ENCODE peak calls at places on chromosome 5, in six cellular contexts. G is GM12865; O is CD4-positive, alpha-beta T cell; D is B cell; T is tibial nerve; U is BE2C. N is an unnamed sample.

GRCh38 chr5:125311743-125312142 is 565.3 kb upstream of the ZNF608 start:
- DNase-seq in T (no peak), O (no peak), D (no peak), U (no peak), G (no peak), N (no peak)

GRCh38 chr5:80124111-80124510 is 89.0 kb downstream of the THBS4 start:
- DNase-seq in T (no peak), D (no peak), U (no peak), O (no peak), G (no peak), N (no peak)

GRCh38 chr5:95786821-95787408 is 35.6 kb downstream of the GLRX start:
- DNase-seq in O (no peak), G (no peak), D (no peak), T (no peak), U (no peak), N (no peak)

GRCh38 chr5:125117556-125117955 is 371.1 kb upstream of the ZNF608 start:
- DNase-seq in G (no peak), U (no peak), O (no peak), D (no peak), T (no peak), N (no peak)

GRCh38 chr5:66713998-66714397 is 117.8 kb downstream of the MAST4 start:
- DNase-seq in D (no peak), G (peak; percentile 31), T (no peak), O (no peak), U (no peak), N (peak; percentile 17)

GRCh38 chr5:134581241-134581981 is 51.2 kb downstream of the SAR1B start:
- DNase-seq in T (no peak), D (no peak), G (no peak), O (no peak), U (no peak), N (no peak)

GRCh38 chr5:89936576-89936975 is 473.0 kb downstream of the CETN3 start:
- DNase-seq in T (no peak), D (no peak), U (no peak), G (no peak), O (no peak), N (no peak)

GRCh38 chr5:25448190-25448621 is 803.4 kb upstream of the CDH10 start:
- DNase-seq in U (no peak), G (no peak), D (no peak), T (no peak), O (no peak), N (no peak)

GRCh38 chr5:56829137-56829536 is 13.8 kb downstream of the MAP3K1 start:
- DNase-seq in U (no peak), T (no peak), O (peak; percentile 33), G (peak; percentile 22), D (peak; percentile 73), N (no peak)

GRCh38 chr5:171442287-171443042 is 23.0 kb downstream of the FGF18 start:
- DNase-seq in T (no peak), U (no peak), G (peak; percentile 15), O (no peak), D (no peak), N (no peak)

GRCh38 chr5:168219515-168220410 is 71.7 kb upstream of the WWC1 start:
- DNase-seq in O (peak; percentile 40), U (peak; percentile 45), T (peak; percentile 89), D (peak; percentile 48), G (peak; percentile 83), N (peak; percentile 80)

GRCh38 chr5:24389968-24390367 is 254.8 kb downstream of the CDH10 start:
- DNase-seq in T (no peak), O (no peak), U (no peak), D (no peak), G (no peak), N (no peak)

GRCh38 chr5:42689391-42689790 is 67.2 kb upstream of the CCDC152 start:
- DNase-seq in D (no peak), O (no peak), U (no peak), G (no peak), T (no peak), N (no peak)

GRCh38 chr5:157168286-157168685 is 2.2 kb upstream of the GARIN3 start:
- DNase-seq in U (no peak), D (no peak), G (no peak), O (no peak), T (no peak), N (no peak)

GRCh38 chr5:127885176-127885575 is 182.0 kb downstream of the CCDC192 start:
- DNase-seq in U (no peak), G (no peak), D (no peak), O (no peak), T (no peak), N (no peak)

GRCh38 chr5:173204185-173204979 is 30.6 kb downstream of the NKX2-5 start:
- DNase-seq in T (peak; percentile 9), D (peak; percentile 35), U (no peak), O (no peak), G (peak; percentile 51), N (no peak)

GRCh38 chr5:54944364-54944763 is 41.0 kb downstream of the ESM1 start:
- DNase-seq in G (peak; percentile 29), T (peak; percentile 65), O (peak; percentile 32), U (no peak), D (peak; percentile 4), N (peak; percentile 32)

GRCh38 chr5:16964821-16965220 is 28.7 kb upstream of the MYO10 start:
- DNase-seq in T (no peak), U (no peak), G (no peak), D (no peak), O (no peak), N (no peak)

GRCh38 chr5:173913686-173914321 is 25.7 kb downstream of the CPEB4 start:
- DNase-seq in U (peak; percentile 20), D (no peak), O (no peak), G (no peak), T (no peak), N (no peak)

GRCh38 chr5:167358868-167359492 is 932.5 kb upstream of the WWC1 start:
- DNase-seq in T (no peak), D (no peak), G (no peak), U (no peak), O (no peak), N (no peak)

GRCh38 chr5:131979816-131980215 is 31.6 kb downstream of the ACSL6 start:
- DNase-seq in D (no peak), T (no peak), G (no peak), U (no peak), O (no peak), N (no peak)

GRCh38 chr5:158700997-158701391 is 398.7 kb downstream of the EBF1 start:
- DNase-seq in O (no peak), G (no peak), U (no peak), D (peak; percentile 24), T (no peak), N (no peak)

GRCh38 chr5:51465165-51465564 is 81.9 kb downstream of the ISL1 start:
- DNase-seq in O (no peak), G (no peak), T (no peak), U (peak; percentile 58), D (no peak), N (no peak)

GRCh38 chr5:73447234-73448071 is 1.1 kb downstream of the FOXD1 start:
- DNase-seq in O (no peak), U (peak; percentile 63), T (no peak), D (peak; percentile 69), G (peak; percentile 47), N (peak; percentile 39)
- TF ChIP-seq CTCF in O (no peak), U (no peak), T (no peak), D (no peak), G (no peak), N (no peak)

DNA sequence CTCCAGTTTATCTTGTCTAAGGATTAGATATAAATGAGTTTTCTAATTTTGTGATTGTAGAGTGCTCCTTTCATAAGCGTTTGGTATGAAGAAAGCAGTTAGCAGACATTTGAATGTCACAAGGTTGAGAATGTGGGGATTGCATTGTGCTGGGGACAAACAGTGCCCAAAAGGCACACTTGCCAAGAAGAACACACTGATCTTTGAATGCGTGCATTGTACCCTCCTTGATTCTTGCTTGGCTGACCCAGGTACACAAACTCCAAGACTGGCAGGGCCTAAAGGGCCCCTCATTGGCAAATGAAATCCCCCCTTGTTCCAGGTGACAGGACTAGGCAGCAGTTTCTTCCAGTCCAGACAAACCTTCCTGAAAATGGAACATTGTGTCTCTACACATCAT is 96.9 kb upstream of the LIFR start:
- DNase-seq in D (no peak), O (no peak), G (no peak), U (no peak), T (no peak), N (no peak)
- TF ChIP-seq CTCF in D (no peak), O (no peak), G (no peak), U (no peak), T (no peak), N (no peak)

DNA sequence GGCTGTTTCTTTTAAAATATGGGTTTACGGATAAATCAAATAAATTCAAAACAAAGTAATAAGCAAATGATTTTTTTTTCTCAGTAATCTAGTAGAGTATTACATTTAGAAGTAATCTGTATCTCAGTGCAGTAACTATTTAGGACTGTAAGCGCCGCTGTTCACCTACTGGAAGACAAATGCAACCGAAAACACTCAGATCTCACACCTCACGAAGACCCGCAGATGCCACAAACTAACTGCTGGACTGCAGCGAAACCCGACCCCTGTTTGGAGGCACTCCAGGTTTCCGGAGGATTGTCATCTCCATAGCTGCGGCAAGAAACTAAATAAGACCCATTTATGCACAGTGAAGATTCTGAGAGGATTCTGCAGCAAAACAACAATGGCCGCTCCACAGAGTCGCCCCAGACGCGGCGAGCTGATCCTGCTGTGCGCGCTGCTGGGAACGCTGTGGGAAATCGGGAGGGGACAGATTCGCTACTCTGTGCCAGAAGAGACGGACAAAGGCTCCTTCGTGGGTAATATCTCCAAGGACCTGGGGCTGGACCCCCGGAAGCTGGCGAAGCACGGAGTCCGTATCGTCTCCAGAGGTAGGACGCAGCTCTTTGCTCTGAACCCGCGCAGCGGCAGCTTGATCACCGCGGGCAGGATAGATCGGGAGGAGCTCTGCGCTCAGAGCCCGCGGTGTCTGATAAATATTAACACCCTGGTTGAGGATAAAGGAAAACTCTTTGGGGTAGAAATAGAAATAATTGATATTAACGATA is at the start of gene PCDHGA8:
- DNase-seq in G (no peak), U (no peak), O (no peak), D (no peak), T (no peak), N (no peak)
- TF ChIP-seq CTCF in G (no peak), U (peak; percentile 24), O (no peak), D (no peak), T (no peak), N (no peak)

GRCh38 chr5:149153193-149153750 is 12.0 kb downstream of the ABLIM3 start:
- DNase-seq in T (no peak), D (no peak), U (no peak), G (no peak), O (no peak), N (no peak)

GRCh38 chr5:149149942-149150341 is 8.6 kb downstream of the ABLIM3 start:
- DNase-seq in O (no peak), T (no peak), G (no peak), D (no peak), U (no peak), N (no peak)

GRCh38 chr5:149150457-149150856 is 9.2 kb downstream of the ABLIM3 start:
- DNase-seq in G (no peak), D (no peak), T (no peak), U (no peak), O (no peak), N (no peak)

GRCh38 chr5:149152317-149152746 is 11.0 kb downstream of the ABLIM3 start:
- DNase-seq in D (no peak), T (no peak), O (no peak), G (no peak), U (no peak), N (no peak)

DNA sequence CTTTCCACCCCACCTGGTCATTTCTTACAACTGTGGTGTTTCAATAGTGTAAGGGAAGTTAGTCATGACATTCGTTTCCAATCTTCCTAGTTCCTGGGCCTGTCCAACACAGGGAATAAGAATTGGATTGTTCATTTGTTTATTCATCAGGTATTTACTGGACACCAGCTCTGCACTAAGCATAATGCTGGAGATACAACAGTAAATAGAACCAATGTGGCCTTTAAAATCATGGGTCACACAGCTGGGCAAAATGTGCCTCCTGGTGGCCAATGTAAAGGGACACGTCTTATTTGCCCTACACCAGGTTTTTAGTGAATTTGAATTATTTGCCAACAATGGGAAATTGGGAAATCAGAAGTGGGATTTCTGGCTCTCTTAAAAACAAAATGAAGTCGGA is 10.4 kb downstream of the ABLIM3 start:
- DNase-seq in O (no peak), T (no peak), U (no peak), D (no peak), G (no peak), N (no peak)
- TF ChIP-seq CTCF in O (no peak), T (no peak), U (peak; percentile 48), D (no peak), G (no peak), N (no peak)

N was measured in GM13977.